ENCODE peak calls at places on chromosomes 13 and 19, in eight cellular contexts. S is small intestine; V is skeletal muscle cell; J is heart left ventricle; A is CD8-positive, alpha-beta memory T cell; D is foreskin fibroblast; K is AG09309; R is activated CD4-positive, alpha-beta T cell treated with anti-CD3 and anti-CD28 coated beads, Interleukin-2, amount 10 ng/mL, durations not matched to agents 7 days and 5 days. T is an unnamed sample.

GRCh38 chr19:35114656-35115537 is 726 bp upstream of the FXYD3 start:
- DNase-seq in S (peak; percentile 45), V (no peak), J (peak; percentile 82), A (peak; percentile 48), D (peak; percentile 71), K (no peak), R (peak; percentile 61), T (no peak)

GRCh38 chr19:41851456-41851855 is 6.6 kb downstream of the DMRTC2 start:
- DNase-seq in S (no peak), V (no peak), J (no peak), A (no peak), D (no peak), K (no peak), R (no peak), T (no peak)

GRCh38 chr13:62305758-62306157 is 890.1 kb upstream of the PCDH20 start:
- DNase-seq in S (no peak), V (no peak), J (no peak), A (no peak), D (no peak), K (no peak), R (no peak), T (no peak)

GRCh38 chr19:5743640-5744039 is 23.2 kb downstream of the CATSPERD start:
- DNase-seq in S (no peak), V (no peak), J (no peak), A (no peak), D (no peak), K (no peak), R (no peak), T (no peak)

GRCh38 chr19:54364775-54365257 is at the start of gene LAIR1:
- DNase-seq in S (peak; percentile 32), V (no peak), J (peak; percentile 75), A (peak; percentile 48), D (no peak), K (no peak), R (peak; percentile 61), T (no peak)

GRCh38 chr13:63190219-63190618 is 1774.6 kb upstream of the PCDH20 start:
- DNase-seq in S (no peak), V (no peak), J (no peak), A (no peak), D (peak; percentile 25), K (no peak), R (no peak), T (no peak)

GRCh38 chr13:114142640-114143490 is 10.4 kb upstream of the RASA3 start:
- DNase-seq in S (peak; percentile 42), V (no peak), J (no peak), A (peak; percentile 91), D (no peak), K (no peak), R (peak; percentile 92), T (no peak)

GRCh38 chr13:46613409-46614049 is 60.6 kb downstream of the LRCH1 start:
- DNase-seq in S (no peak), V (no peak), J (no peak), A (no peak), D (no peak), K (no peak), R (no peak), T (no peak)

GRCh38 chr19:29812080-29812880 is 489 bp downstream of the CCNE1 start:
- DNase-seq in S (no peak), V (no peak), J (no peak), A (no peak), D (peak; percentile 33), K (no peak), R (peak; percentile 17), T (no peak)

GRCh38 chr19:14337510-14337909 is 43.7 kb upstream of the ADGRE5 start:
- DNase-seq in S (peak; percentile 91), V (no peak), J (no peak), A (peak; percentile 30), D (peak; percentile 29), K (no peak), R (peak; percentile 40), T (no peak)

GRCh38 chr13:103287659-103288058 is 221.4 kb upstream of the SLC10A2 start:
- DNase-seq in S (no peak), V (no peak), J (no peak), A (no peak), D (no peak), K (no peak), R (no peak), T (no peak)

GRCh38 chr13:30738946-30739528 is 3.7 kb downstream of the ALOX5AP start:
- DNase-seq in S (no peak), V (no peak), J (no peak), A (no peak), D (no peak), K (no peak), R (no peak), T (no peak)

GRCh38 chr19:55809381-55810058 is 22.3 kb downstream of the NLRP11 start:
- DNase-seq in S (peak; percentile 82), V (no peak), J (no peak), A (peak; percentile 10), D (peak; percentile 24), K (peak; percentile 35), R (peak; percentile 14), T (no peak)

GRCh38 chr13:44899967-44900366 is 89.3 kb downstream of the NUFIP1 start:
- DNase-seq in S (peak; percentile 58), V (no peak), J (no peak), A (no peak), D (no peak), K (no peak), R (no peak), T (no peak)

GRCh38 chr13:22596157-22596863 is 584.5 kb upstream of the SGCG start:
- DNase-seq in S (no peak), V (no peak), J (no peak), A (no peak), D (no peak), K (no peak), R (no peak), T (no peak)

GRCh38 chr19:17873661-17874422 is 2.1 kb downstream of the SLC5A5 start:
- DNase-seq in S (peak; percentile 53), V (no peak), J (no peak), A (peak; percentile 57), D (peak; percentile 56), K (no peak), R (peak; percentile 70), T (no peak)

GRCh38 chr13:37429976-37430375 is 168.6 kb downstream of the POSTN start:
- DNase-seq in S (no peak), V (peak; percentile 93), J (no peak), A (no peak), D (peak; percentile 90), K (peak; percentile 79), R (no peak), T (peak; percentile 90)

GRCh38 chr19:54262470-54262869 is 5.4 kb upstream of the LILRB5 start:
- DNase-seq in S (no peak), V (no peak), J (no peak), A (no peak), D (no peak), K (no peak), R (no peak), T (no peak)

GRCh38 chr13:91383836-91384235 is 14.6 kb upstream of the GPC5 start:
- DNase-seq in S (no peak), V (no peak), J (no peak), A (no peak), D (no peak), K (no peak), R (no peak), T (no peak)

GRCh38 chr13:50421457-50422130 is 406.4 kb downstream of the KCNRG start:
- DNase-seq in S (peak; percentile 43), V (no peak), J (no peak), A (no peak), D (peak; percentile 74), K (no peak), R (no peak), T (peak; percentile 74)